ENCODE peak calls at places on chromosomes 16 and 17, in six cellular contexts. One of them, this sample, is unnamed. For H3K36me3, the result is how much of the 10 kb centered on the place peaks cover.

GRCh38 chr16:4593069-4593468 is 21.6 kb downstream of the UBALD1 start:
- DNase-seq in Panc1: no peak
- DNase-seq in H1: peak
- DNase-seq in stomach: no peak
- DNase-seq in HCT116: no peak
- DNase-seq in endothelial cell of umbilical vein: no peak
- DNase-seq in this sample: no peak

GRCh38 chr17:65572186-65572580 is 10.7 kb upstream of the AXIN2 start:
- DNase-seq in stomach: no peak
- DNase-seq in endothelial cell of umbilical vein: no peak
- DNase-seq in H1: no peak
- DNase-seq in Panc1: no peak
- DNase-seq in HCT116: no peak
- DNase-seq in this sample: no peak

GRCh38 chr17:78234261-78234865 is 2.9 kb downstream of the TMEM235 start:
- DNase-seq in H1: no peak
- DNase-seq in Panc1: no peak
- DNase-seq in HCT116: no peak
- DNase-seq in endothelial cell of umbilical vein: no peak
- DNase-seq in stomach: no peak
- DNase-seq in this sample: no peak

GRCh38 chr16:4859900-4860255 is 12.6 kb downstream of the UBN1 start:
- DNase-seq in stomach: no peak
- DNase-seq in HCT116: no peak
- DNase-seq in endothelial cell of umbilical vein: no peak
- DNase-seq in Panc1: no peak
- DNase-seq in H1: no peak
- DNase-seq in this sample: no peak

GRCh38 chr17:12664894-12665262 is 812 bp upstream of the MYOCD start:
- DNase-seq in HCT116: no peak
- DNase-seq in stomach: no peak
- DNase-seq in Panc1: no peak
- DNase-seq in endothelial cell of umbilical vein: no peak
- DNase-seq in H1: no peak
- DNase-seq in this sample: no peak

GRCh38 chr16:19348578-19349315 is 63.2 kb downstream of the CLEC19A start:
- DNase-seq in HCT116: no peak
- DNase-seq in H1: peak
- DNase-seq in endothelial cell of umbilical vein: no peak
- DNase-seq in stomach: peak
- DNase-seq in Panc1: no peak
- DNase-seq in this sample: no peak

GRCh38 chr16:73068546-73069401 is 20.8 kb upstream of the ZFHX3 start:
- DNase-seq in Panc1: no peak
- DNase-seq in HCT116: no peak
- DNase-seq in H1: no peak
- DNase-seq in stomach: no peak
- DNase-seq in endothelial cell of umbilical vein: peak
- DNase-seq in this sample: no peak

GRCh38 chr17:59851431-59852375 is 41.0 kb downstream of the TUBD1 start:
- DNase-seq in Panc1: no peak
- DNase-seq in endothelial cell of umbilical vein: no peak
- DNase-seq in stomach: peak
- DNase-seq in H1: no peak
- DNase-seq in HCT116: no peak
- DNase-seq in this sample: no peak

GRCh38 chr17:28227278-28228108 is 91.5 kb upstream of the TMEM97 start:
- DNase-seq in stomach: peak
- DNase-seq in H1: peak
- DNase-seq in Panc1: no peak
- DNase-seq in endothelial cell of umbilical vein: no peak
- DNase-seq in HCT116: peak
- DNase-seq in this sample: no peak

GRCh38 chr17:4583796-4584124 is 569 bp upstream of the SMTNL2 start:
- DNase-seq in HCT116: peak
- DNase-seq in H1: no peak
- DNase-seq in endothelial cell of umbilical vein: peak
- DNase-seq in stomach: no peak
- DNase-seq in Panc1: no peak
- DNase-seq in this sample: no peak

GRCh38 chr17:39605492-39606433 is 2.0 kb downstream of the NEUROD2 start:
- DNase-seq in H1: no peak
- DNase-seq in Panc1: no peak
- DNase-seq in stomach: no peak
- DNase-seq in HCT116: no peak
- DNase-seq in endothelial cell of umbilical vein: peak
- DNase-seq in this sample: no peak

GRCh38 chr16:54289242-54290051 is 2.9 kb upstream of the IRX3 start:
- DNase-seq in endothelial cell of umbilical vein: no peak
- DNase-seq in stomach: no peak
- DNase-seq in HCT116: no peak
- DNase-seq in Panc1: no peak
- DNase-seq in H1: no peak
- DNase-seq in this sample: no peak

GRCh38 chr17:71438631-71439146 is 682.1 kb upstream of the SOX9 start:
- DNase-seq in Panc1: peak
- DNase-seq in HCT116: peak
- DNase-seq in stomach: no peak
- DNase-seq in H1: no peak
- DNase-seq in endothelial cell of umbilical vein: peak
- DNase-seq in this sample: no peak

GRCh38 chr16:3998793-3999478 is 117.3 kb downstream of the ADCY9 start:
- DNase-seq in stomach: no peak
- DNase-seq in Panc1: no peak
- DNase-seq in H1: no peak
- DNase-seq in HCT116: no peak
- DNase-seq in endothelial cell of umbilical vein: no peak
- DNase-seq in this sample: peak

GRCh38 chr17:8941520-8941919 is 24.0 kb downstream of the PIK3R5 start:
- DNase-seq in stomach: no peak
- DNase-seq in Panc1: no peak
- DNase-seq in endothelial cell of umbilical vein: no peak
- DNase-seq in HCT116: no peak
- DNase-seq in H1: no peak
- DNase-seq in this sample: no peak

GRCh38 chr17:64306850-64307463 is 43.9 kb upstream of the TEX2 start:
- DNase-seq in Panc1: no peak
- DNase-seq in endothelial cell of umbilical vein: peak
- DNase-seq in stomach: peak
- DNase-seq in HCT116: peak
- DNase-seq in H1: peak
- DNase-seq in this sample: peak

GRCh38 chr16:35398208-35398607 is 1938.8 kb downstream of the TP53TG3F start:
- DNase-seq in H1: no peak
- DNase-seq in stomach: no peak
- DNase-seq in HCT116: no peak
- DNase-seq in Panc1: no peak
- DNase-seq in endothelial cell of umbilical vein: no peak
- DNase-seq in this sample: no peak

GRCh38 chr16:14249291-14250032 is 178.3 kb downstream of the MRTFB start:
- DNase-seq in stomach: peak
- DNase-seq in HCT116: peak
- DNase-seq in Panc1: peak
- DNase-seq in endothelial cell of umbilical vein: peak
- DNase-seq in H1: no peak
- DNase-seq in this sample: peak

GRCh38 chr17:50214986-50215730 is 13.7 kb upstream of the COL1A1 start:
- DNase-seq in endothelial cell of umbilical vein: no peak
- DNase-seq in Panc1: no peak
- DNase-seq in HCT116: no peak
- DNase-seq in stomach: no peak
- DNase-seq in H1: no peak
- DNase-seq in this sample: no peak

GRCh38 chr17:80260791-80261158 is at the start of gene RNF213:
- DNase-seq in HCT116: no peak
- DNase-seq in Panc1: no peak
- DNase-seq in endothelial cell of umbilical vein: peak
- DNase-seq in H1: no peak
- DNase-seq in stomach: peak
- DNase-seq in this sample: no peak

GRCh38 chr17:61475726-61476125 is 23.5 kb downstream of the TBX4 start:
- DNase-seq in Panc1: no peak
- DNase-seq in H1: no peak
- DNase-seq in HCT116: no peak
- DNase-seq in stomach: no peak
- DNase-seq in endothelial cell of umbilical vein: no peak
- DNase-seq in this sample: no peak

GRCh38 chr16:74738134-74738541 is 36.5 kb downstream of the FA2H start:
- DNase-seq in endothelial cell of umbilical vein: no peak
- DNase-seq in HCT116: peak
- DNase-seq in Panc1: no peak
- DNase-seq in H1: no peak
- DNase-seq in stomach: peak
- DNase-seq in this sample: no peak

GRCh38 chr17:31549121-31549524 is 157.6 kb downstream of the RAB11FIP4 start:
- DNase-seq in stomach: no peak
- DNase-seq in endothelial cell of umbilical vein: peak
- DNase-seq in HCT116: no peak
- DNase-seq in Panc1: no peak
- DNase-seq in H1: no peak
- DNase-seq in this sample: no peak

GRCh38 chr17:67666710-67667109 is 51.0 kb upstream of the NOL11 start:
- DNase-seq in stomach: no peak
- DNase-seq in endothelial cell of umbilical vein: no peak
- DNase-seq in H1: no peak
- DNase-seq in Panc1: no peak
- DNase-seq in HCT116: no peak
- DNase-seq in this sample: no peak

GRCh38 chr17:67672592-67672991 is 45.1 kb upstream of the NOL11 start:
- DNase-seq in H1: no peak
- DNase-seq in Panc1: no peak
- DNase-seq in stomach: no peak
- DNase-seq in endothelial cell of umbilical vein: no peak
- DNase-seq in HCT116: no peak
- DNase-seq in this sample: no peak

GRCh38 chr17:67673006-67673405 is 44.7 kb upstream of the NOL11 start:
- DNase-seq in stomach: no peak
- DNase-seq in endothelial cell of umbilical vein: no peak
- DNase-seq in Panc1: no peak
- DNase-seq in H1: no peak
- DNase-seq in HCT116: no peak
- DNase-seq in this sample: no peak

GRCh38 chr17:67675481-67675880 is 42.3 kb upstream of the NOL11 start:
- DNase-seq in Panc1: no peak
- DNase-seq in HCT116: no peak
- DNase-seq in stomach: no peak
- DNase-seq in endothelial cell of umbilical vein: no peak
- DNase-seq in H1: no peak
- DNase-seq in this sample: no peak

DNA sequence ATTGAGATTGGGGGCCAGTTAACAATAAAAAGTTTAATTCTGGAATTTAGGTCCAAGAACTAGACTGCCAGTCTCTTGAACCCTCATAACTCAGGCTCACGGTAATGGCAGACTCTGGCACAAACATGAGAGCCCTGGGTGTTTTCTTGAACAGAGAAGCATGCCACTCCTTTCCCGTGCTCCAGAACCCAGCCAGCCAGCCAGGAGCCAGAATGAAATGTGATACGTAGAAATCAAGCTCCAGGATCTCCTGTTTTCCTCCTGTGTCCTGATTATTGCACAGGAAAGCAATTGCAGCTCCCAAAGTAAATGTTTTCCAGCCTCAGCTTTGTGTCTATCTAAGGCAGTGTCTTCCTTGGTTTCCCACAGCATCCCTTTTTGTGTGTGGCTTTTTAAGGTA is 46.2 kb upstream of the NOL11 start:
- DNase-seq in stomach: peak
- DNase-seq in HCT116: no peak
- DNase-seq in endothelial cell of umbilical vein: peak
- DNase-seq in H1: no peak
- DNase-seq in Panc1: no peak
- DNase-seq in this sample: no peak
- TF ChIP-seq POLR2AphosphoS5 in stomach: no peak
- TF ChIP-seq POLR2AphosphoS5 in HCT116: no peak
- TF ChIP-seq POLR2AphosphoS5 in endothelial cell of umbilical vein: no peak
- TF ChIP-seq POLR2AphosphoS5 in H1: no peak
- TF ChIP-seq POLR2AphosphoS5 in Panc1: no peak
- TF ChIP-seq POLR2AphosphoS5 in this sample: no peak

DNA sequence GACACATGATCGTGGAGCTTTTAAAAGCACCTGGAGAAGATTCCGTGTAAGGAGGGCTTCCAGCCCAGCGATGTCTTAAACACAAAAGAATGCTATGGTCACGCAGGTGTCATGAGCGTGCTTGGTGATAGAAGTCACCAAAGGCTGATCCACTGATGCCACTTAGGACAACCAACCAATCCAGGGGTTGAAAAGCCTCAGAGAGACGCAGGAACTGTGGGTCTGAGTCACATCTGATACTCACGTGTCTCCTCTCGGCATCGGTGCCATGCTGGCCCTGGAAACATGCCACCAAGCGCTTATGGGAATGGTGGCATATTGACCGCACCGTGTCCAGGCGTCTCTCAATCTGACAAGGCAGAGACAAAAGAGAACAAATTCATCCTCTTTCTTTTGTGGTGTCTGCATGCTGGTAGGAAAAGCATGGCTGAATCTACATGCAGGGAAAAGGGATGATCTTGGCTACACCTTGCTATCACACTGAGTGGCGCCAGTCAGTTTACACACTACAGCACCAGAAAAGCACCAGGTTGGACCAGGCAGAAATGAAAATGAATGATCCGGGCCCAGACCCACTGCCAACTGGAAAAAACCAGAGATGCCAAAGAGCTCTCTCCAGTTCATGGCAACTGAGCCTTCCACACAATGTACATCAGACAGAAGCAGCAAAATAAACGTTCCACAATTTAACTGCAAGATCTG is 38.0 kb downstream of the ARHGAP17 start:
- DNase-seq in HCT116: no peak
- DNase-seq in endothelial cell of umbilical vein: no peak
- DNase-seq in Panc1: no peak
- DNase-seq in H1: no peak
- DNase-seq in stomach: no peak
- DNase-seq in this sample: no peak
- H3K36me3 ChIP-seq in HCT116: under half
- H3K36me3 ChIP-seq in endothelial cell of umbilical vein: under half
- H3K36me3 ChIP-seq in Panc1: under half
- H3K36me3 ChIP-seq in H1: under half
- H3K36me3 ChIP-seq in stomach: half or more
- H3K36me3 ChIP-seq in this sample: under half

DNA sequence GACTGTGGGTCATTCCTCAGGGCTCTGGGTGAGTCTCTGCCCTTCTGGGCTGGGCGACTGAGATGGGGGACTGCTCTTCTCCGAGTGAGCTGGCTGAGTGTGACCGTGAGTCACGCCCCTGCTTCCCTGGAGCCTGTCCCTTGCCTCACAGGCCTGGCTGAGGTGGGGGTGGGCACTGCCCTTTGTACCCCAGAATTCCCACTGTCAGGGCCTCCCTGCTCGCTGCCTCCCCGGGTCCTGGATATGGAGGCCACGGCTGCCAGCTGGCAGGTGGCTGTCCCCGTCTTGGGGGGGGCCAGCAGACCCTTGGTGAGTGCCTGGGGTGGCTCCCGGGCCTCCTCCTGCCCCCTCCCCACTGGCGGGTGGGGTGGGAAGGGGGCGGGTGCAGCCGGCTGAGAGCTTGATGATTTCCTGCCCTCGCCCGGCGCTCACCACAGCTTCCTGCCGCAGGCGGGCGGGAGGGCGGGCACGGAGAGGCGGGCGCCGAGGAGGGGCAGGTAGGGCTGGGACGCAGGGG is at the start of gene LAT:
- DNase-seq in H1: no peak
- DNase-seq in HCT116: no peak
- DNase-seq in endothelial cell of umbilical vein: no peak
- DNase-seq in Panc1: no peak
- DNase-seq in stomach: peak
- DNase-seq in this sample: no peak
- TF ChIP-seq POLR2AphosphoS5 in H1: no peak
- TF ChIP-seq POLR2AphosphoS5 in HCT116: no peak
- TF ChIP-seq POLR2AphosphoS5 in endothelial cell of umbilical vein: no peak
- TF ChIP-seq POLR2AphosphoS5 in Panc1: no peak
- TF ChIP-seq POLR2AphosphoS5 in stomach: no peak
- TF ChIP-seq POLR2AphosphoS5 in this sample: no peak

GRCh38 chr17:67164298-67164697 is 80.7 kb downstream of the HELZ start:
- DNase-seq in Panc1: no peak
- DNase-seq in H1: no peak
- DNase-seq in stomach: no peak
- DNase-seq in HCT116: no peak
- DNase-seq in endothelial cell of umbilical vein: no peak
- DNase-seq in this sample: no peak
- H3K36me3 ChIP-seq in Panc1: under half
- H3K36me3 ChIP-seq in H1: under half
- H3K36me3 ChIP-seq in stomach: half or more
- H3K36me3 ChIP-seq in HCT116: under half
- H3K36me3 ChIP-seq in endothelial cell of umbilical vein: under half
- H3K36me3 ChIP-seq in this sample: half or more

This sample was measured in SK-N-MC.